ENCODE peak calls at places on chromosomes 1 and 21, in four cellular contexts. I is WTC11, Y is A549, W is K562. V is an unnamed sample.

GRCh38 chr1:244414543-244414942 is 37.2 kb downstream of the ADSS2 start:
- DNase-seq in Y (peak), W (no peak), I (no peak), V (no peak)

GRCh38 chr1:91440845-91441244 is 36.2 kb upstream of the HFM1 start:
- DNase-seq in Y (no peak), I (no peak), W (no peak), V (peak)

GRCh38 chr1:53015508-53015860 is 46.5 kb upstream of the PODN start:
- DNase-seq in I (no peak), W (peak), Y (no peak), V (no peak)

GRCh38 chr1:202765726-202766125 is 42.5 kb downstream of the KDM5B start:
- DNase-seq in W (no peak), Y (no peak), I (no peak), V (no peak)

GRCh38 chr1:235821361-235821981 is 45.2 kb downstream of the LYST start:
- DNase-seq in I (no peak), W (no peak), Y (no peak), V (no peak)

GRCh38 chr1:62336638-62337534 is 17.7 kb upstream of the KANK4 start:
- DNase-seq in W (no peak), Y (no peak), I (no peak), V (no peak)

GRCh38 chr1:17952506-17952905 is 155.1 kb upstream of the IGSF21 start:
- DNase-seq in I (no peak), Y (no peak), W (no peak), V (no peak)

GRCh38 chr1:184110253-184111204 is 59.0 kb downstream of the TSEN15 start:
- DNase-seq in W (no peak), I (no peak), Y (no peak), V (no peak)

GRCh38 chr1:201140941-201141260 is 13.4 kb downstream of the TMEM9 start:
- DNase-seq in I (no peak), Y (no peak), W (no peak), V (no peak)

GRCh38 chr1:201141418-201141817 is 12.9 kb downstream of the TMEM9 start:
- DNase-seq in I (no peak), Y (no peak), W (no peak), V (no peak)

GRCh38 chr1:201142854-201143725 is 11.2 kb downstream of the TMEM9 start:
- DNase-seq in I (no peak), W (no peak), Y (no peak), V (no peak)

GRCh38 chr1:201143726-201144635 is 10.3 kb downstream of the TMEM9 start:
- DNase-seq in Y (no peak), W (no peak), I (no peak), V (no peak)

GRCh38 chr1:201142011-201142853 is 12.0 kb downstream of the TMEM9 start:
- DNase-seq in Y (no peak), I (no peak), W (no peak), V (no peak)
- TF ChIP-seq HMGXB4 in Y (no peak), I (no peak), W (no peak), V (no peak)

DNA sequence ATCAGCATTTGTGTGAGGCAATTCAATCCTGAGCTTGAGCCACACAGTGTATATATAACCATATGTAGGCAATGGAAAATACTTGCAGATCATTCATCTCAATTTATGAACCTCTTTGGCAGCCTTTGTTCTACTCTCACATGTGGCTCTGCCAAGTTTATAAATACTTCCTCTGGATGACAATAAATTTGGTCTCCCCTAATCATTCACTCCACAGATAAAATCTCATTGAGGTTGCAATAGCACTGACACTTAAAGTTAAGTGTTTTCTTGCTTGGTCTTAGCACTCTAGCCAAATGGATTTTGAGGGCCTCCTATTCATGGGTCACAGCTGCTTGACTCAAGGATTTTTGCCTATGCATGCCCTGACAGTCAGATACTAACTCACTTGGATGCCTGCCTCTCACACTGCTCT is 136.6 kb upstream of the VANGL1 start:
- DNase-seq in W (no peak), Y (no peak), I (no peak), V (no peak)
- TF ChIP-seq HMGXB4 in W (no peak), Y (no peak), I (no peak), V (no peak)

GRCh38 chr21:36700295-36700960 is 1.5 kb downstream of the SIM2 start:
- DNase-seq in W (no peak), Y (no peak), I (no peak), V (no peak)

GRCh38 chr21:36699546-36700294 is 805 bp downstream of the SIM2 start:
- DNase-seq in Y (no peak), I (no peak), W (no peak), V (no peak)

GRCh38 chr21:36697473-36698159 is 1.3 kb upstream of the SIM2 start:
- DNase-seq in I (peak), Y (no peak), W (no peak), V (no peak)

GRCh38 chr21:36698160-36699025 is 522 bp upstream of the SIM2 start:
- DNase-seq in I (peak), W (no peak), Y (peak), V (no peak)

GRCh38 chr21:36699026-36699545 is at the start of gene SIM2:
- DNase-seq in W (peak), Y (peak), I (peak), V (no peak)
- TF ChIP-seq HMGXB4 in W (no peak), Y (no peak), I (no peak), V (no peak)

GRCh38 chr1:41364444-41365319 is 3.4 kb downstream of the FOXO6 start:
- DNase-seq in I (peak), Y (no peak), W (no peak), V (no peak)
- TF ChIP-seq HMGXB4 in I (no peak), Y (no peak), W (no peak), V (no peak)

GRCh38 chr21:43624343-43624742 is 34.9 kb downstream of the HSF2BP start:
- DNase-seq in W (no peak), I (no peak), Y (no peak), V (no peak)
- TF ChIP-seq HMGXB4 in W (no peak), I (no peak), Y (no peak), V (no peak)

DNA sequence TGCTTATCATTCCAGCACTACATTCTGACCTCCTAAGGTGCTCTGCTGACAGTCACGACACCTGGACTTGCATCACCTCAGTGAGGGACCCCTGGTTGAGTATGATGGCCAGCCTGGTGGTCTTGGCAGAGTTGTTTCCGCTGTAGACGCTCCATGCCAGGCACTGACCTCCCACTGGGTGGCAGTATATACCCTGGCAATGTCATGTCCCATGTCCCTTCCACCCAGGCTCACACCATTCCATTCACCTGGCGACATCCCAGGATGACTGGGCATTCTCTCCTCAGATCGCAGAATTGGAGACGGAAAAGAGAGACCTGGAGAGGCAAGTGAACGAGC is 5.0 kb downstream of the DNALI1 start:
- DNase-seq in I (peak), Y (peak), W (peak), V (peak)
- TF ChIP-seq HMGXB4 in I (no peak), Y (no peak), W (no peak), V (no peak)

DNA sequence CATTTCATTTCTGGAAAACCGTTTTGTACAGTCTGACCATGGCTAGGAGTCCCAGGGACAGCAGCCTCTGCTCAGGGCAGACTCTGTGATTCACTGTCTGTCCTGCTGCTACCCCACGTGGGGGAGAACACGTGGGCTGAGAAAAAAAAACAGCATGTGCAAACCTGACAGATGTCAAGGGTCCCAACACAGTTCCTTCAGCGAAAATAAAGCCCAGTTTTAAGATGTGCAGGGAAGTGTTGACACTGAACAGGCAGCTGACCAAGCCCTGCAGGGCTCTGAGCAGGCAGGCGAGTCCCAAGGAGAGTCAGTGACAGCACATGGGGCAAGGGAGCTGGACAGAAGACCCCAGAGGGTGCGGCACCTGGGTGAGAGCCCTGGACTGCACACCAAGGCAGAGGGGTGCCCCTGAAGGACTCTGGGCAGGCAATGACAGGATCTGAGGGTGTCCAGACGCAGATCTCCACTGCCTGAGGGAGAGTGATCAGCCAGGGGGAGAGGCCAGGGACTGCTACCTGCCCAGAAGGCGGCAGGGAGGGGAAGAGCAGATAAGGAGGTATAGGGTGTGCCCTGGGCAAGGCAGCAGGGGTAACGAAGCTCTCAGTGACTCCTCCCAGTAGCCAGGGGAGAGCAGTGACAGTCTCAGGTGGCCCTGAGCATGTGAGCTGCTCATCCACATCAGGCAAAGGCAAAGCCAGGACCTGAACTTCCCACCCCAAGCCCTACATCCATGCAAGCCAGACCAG is 5.1 kb upstream of the SPATC1L start:
- DNase-seq in I (no peak), Y (no peak), W (peak), V (no peak)
- TF ChIP-seq HMGXB4 in I (no peak), Y (no peak), W (no peak), V (no peak)

GRCh38 chr1:167774710-167775109 is 52.9 kb downstream of the MPZL1 start:
- DNase-seq in W (no peak), Y (no peak), I (no peak), V (no peak)
- TF ChIP-seq HMGXB4 in W (no peak), Y (no peak), I (no peak), V (no peak)

GRCh38 chr1:7208647-7209180 is 423.5 kb downstream of the CAMTA1 start:
- DNase-seq in Y (no peak), I (no peak), W (no peak), V (no peak)

GRCh38 chr1:7209340-7209739 is 424.1 kb downstream of the CAMTA1 start:
- DNase-seq in W (no peak), Y (no peak), I (no peak), V (no peak)

DNA sequence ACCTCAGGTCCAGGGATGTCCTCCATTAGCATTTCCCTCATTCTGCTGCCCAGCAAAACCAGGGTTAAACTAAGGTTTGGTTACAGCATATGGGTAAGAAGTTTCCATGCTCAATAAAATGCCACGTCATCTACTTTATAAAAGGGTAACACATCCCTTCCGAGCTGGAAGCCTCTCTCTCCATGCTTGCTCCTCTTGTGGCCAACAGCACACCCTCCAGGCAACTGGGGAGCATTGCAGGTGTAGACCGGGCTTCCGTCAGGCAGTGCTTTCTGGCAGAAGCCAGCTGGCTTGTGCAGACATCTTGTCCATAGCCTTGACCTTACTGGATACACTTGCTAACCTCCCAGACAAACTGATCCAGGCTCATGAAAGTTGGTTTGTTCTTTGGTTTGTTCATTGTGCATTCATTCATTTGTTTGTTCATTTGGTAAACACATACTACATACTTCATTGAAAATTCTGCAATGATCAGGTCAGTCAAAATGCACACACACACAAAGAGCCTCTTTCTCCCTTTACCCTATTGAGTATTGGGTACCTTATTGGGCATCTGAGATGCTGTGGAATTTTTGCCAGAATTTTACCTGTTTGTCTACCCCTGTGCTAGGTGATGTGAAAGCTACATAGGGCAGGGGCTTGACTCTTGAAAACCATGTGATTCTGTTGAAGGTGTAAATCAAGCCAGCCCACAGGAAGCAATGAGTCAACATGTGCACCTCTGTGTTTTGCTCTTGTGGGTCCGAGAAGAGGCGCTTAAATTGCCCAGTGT is 422.8 kb downstream of the CAMTA1 start:
- DNase-seq in I (peak), Y (peak), W (peak), V (peak)
- TF ChIP-seq HMGXB4 in I (no peak), Y (no peak), W (no peak), V (no peak)

DNA sequence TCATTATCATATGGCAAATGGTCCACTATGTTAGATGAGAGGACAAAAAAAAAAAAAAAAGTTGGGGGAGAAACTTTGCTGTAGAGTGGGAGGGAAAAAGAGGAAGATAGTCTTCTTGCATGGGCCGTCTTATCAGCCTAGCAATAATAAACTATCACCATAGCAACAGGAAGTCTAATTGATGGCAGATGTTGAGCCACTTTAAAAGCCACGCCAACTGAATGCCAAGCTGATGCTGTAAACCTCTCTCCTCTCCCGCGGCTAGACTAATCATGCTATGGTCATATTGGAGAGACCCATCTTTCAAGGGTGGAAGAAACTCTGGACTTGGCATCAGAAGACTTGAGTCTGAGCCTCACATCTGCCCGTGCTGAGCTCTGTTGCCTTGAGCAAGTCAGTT is 122.2 kb upstream of the HOOK1 start:
- DNase-seq in Y (no peak), W (no peak), I (no peak), V (no peak)
- TF ChIP-seq HMGXB4 in Y (no peak), W (no peak), I (no peak), V (no peak)

V was measured in HepG2.